ENCODE peak calls at places on chromosomes 4 and X, in nine cellular contexts. O is GM12865; U is H4; V is Ammon's horn; F is activated T-cell treated with anti-CD3 and anti-CD28 coated beads, Interleukin-2, amount 50 U/mL, for 72 hours; N is AG09309; H is stimulated activated CD4-positive, alpha-beta T cell treated with anti-CD3 and anti-CD28 coated beads, Interleukin-2, amount 100 ng/mL, for 48 hours; X is GM23338; C is Right ventricle myocardium superior. B is an unnamed sample.

GRCh38 chr4:1496116-1496642 is 89.9 kb upstream of the NKX1-1 start:
- DNase-seq in O (no peak), F (no peak), X (no peak), H (no peak), N (no peak), C (no peak), V (no peak), U (no peak), B (no peak)

GRCh38 chr4:158016511-158016910 is 156.3 kb downstream of the GASK1B start:
- DNase-seq in F (no peak), H (no peak), U (no peak), N (no peak), O (no peak), C (no peak), X (no peak), V (no peak), B (no peak)

GRCh38 chr4:113837397-113837796 is 75.9 kb upstream of the CAMK2D start:
- DNase-seq in V (peak), X (no peak), F (no peak), H (no peak), N (peak), C (no peak), U (peak), O (peak), B (no peak)

GRCh38 chr4:93912146-93912545 is 83.6 kb downstream of the ATOH1 start:
- DNase-seq in X (no peak), H (no peak), N (no peak), V (no peak), F (no peak), C (no peak), O (no peak), U (no peak), B (no peak)

GRCh38 chrX:154373340-154374306 is 811 bp downstream of the FLNA start:
- DNase-seq in N (no peak), U (peak), H (no peak), X (peak), C (peak), V (peak), F (no peak), O (peak), B (peak)

GRCh38 chrX:9197231-9197630 is 163.3 kb upstream of the FAM9B start:
- DNase-seq in H (no peak), V (no peak), F (no peak), C (no peak), X (no peak), N (no peak), O (no peak), U (no peak), B (no peak)

GRCh38 chrX:95063554-95063953 is 1389.5 kb downstream of the FAM133A start:
- DNase-seq in O (no peak), U (peak), F (no peak), H (no peak), X (no peak), C (no peak), V (no peak), N (no peak), B (no peak)

GRCh38 chr4:40490481-40490880 is 139.2 kb downstream of the RBM47 start:
- DNase-seq in F (no peak), H (no peak), O (no peak), N (no peak), U (no peak), C (no peak), V (no peak), X (no peak), B (no peak)

GRCh38 chr4:147094228-147094627 is 148.6 kb upstream of the TTC29 start:
- DNase-seq in H (no peak), O (no peak), N (no peak), V (no peak), X (peak), F (no peak), C (no peak), U (no peak), B (no peak)

GRCh38 chrX:12770440-12770839 is 20.8 kb upstream of the PRPS2 start:
- DNase-seq in O (peak), H (no peak), F (no peak), U (no peak), C (no peak), N (no peak), X (peak), V (peak), B (no peak)

GRCh38 chr4:129092636-129093172 is 635 bp downstream of the SCLT1 start:
- DNase-seq in X (no peak), F (no peak), O (no peak), U (no peak), H (no peak), C (no peak), V (peak), N (no peak), B (no peak)

GRCh38 chrX:39752820-39753219 is 344.9 kb downstream of the BCOR start:
- DNase-seq in X (no peak), V (peak), F (no peak), N (no peak), U (no peak), C (peak), H (no peak), O (no peak), B (no peak)

GRCh38 chrX:79400618-79401017 is 33.5 kb upstream of the ITM2A start:
- DNase-seq in X (no peak), V (no peak), H (no peak), N (no peak), U (no peak), C (no peak), F (no peak), O (no peak), B (no peak)

GRCh38 chrX:72714471-72714916 is 388 bp upstream of the PHKA1 start:
- DNase-seq in O (no peak), C (peak), F (no peak), H (no peak), X (peak), U (peak), N (peak), V (peak), B (peak)

GRCh38 chrX:49067285-49068120 is 6.3 kb downstream of the PRAF2 start:
- DNase-seq in F (no peak), U (no peak), X (no peak), V (no peak), N (no peak), H (no peak), O (no peak), C (no peak), B (no peak)

GRCh38 chrX:18810416-18810815 is 103.0 kb downstream of the PPEF1 start:
- DNase-seq in F (no peak), U (no peak), C (no peak), H (no peak), X (no peak), N (no peak), V (no peak), O (no peak), B (no peak)

GRCh38 chr4:37837446-37837845 is 11.0 kb downstream of the PGM2 start:
- DNase-seq in V (no peak), F (no peak), N (peak), U (peak), H (no peak), C (no peak), X (no peak), O (no peak), B (no peak)

GRCh38 chrX:118459494-118459893 is 36.1 kb upstream of the DOCK11 start:
- DNase-seq in N (peak), V (peak), X (peak), U (peak), H (no peak), C (no peak), F (peak), O (peak), B (no peak)